ENCODE peak calls at places on chromosomes 13 and 19, in six cellular contexts. T, B, O, S, F and R are unnamed samples.

GRCh38 chr13:23651439-23651838 is 81.2 kb downstream of the TNFRSF19 start:
- DNase-seq in F (no peak), B (no peak), S (no peak), T (no peak), O (no peak), R (no peak)

GRCh38 chr13:98570929-98571372 is 6.0 kb downstream of the STK24 start:
- DNase-seq in S (no peak), T (peak; percentile 78), O (peak; percentile 85), F (no peak), B (no peak), R (no peak)

GRCh38 chr13:45162821-45163220 is 38.0 kb downstream of the KCTD4 start:
- DNase-seq in S (peak; percentile 54), T (no peak), B (no peak), O (peak; percentile 88), F (no peak), R (peak; percentile 40)

GRCh38 chr19:10762656-10763055 is 44.8 kb downstream of the DNM2 start:
- DNase-seq in B (no peak), T (no peak), F (no peak), S (no peak), O (peak; percentile 32), R (no peak)

GRCh38 chr19:51002101-51002532 is 713 bp upstream of the KLK8 start:
- DNase-seq in T (no peak), O (no peak), B (no peak), F (no peak), S (no peak), R (no peak)

GRCh38 chr19:51083783-51084182 is 1.1 kb upstream of the KLK14 start:
- DNase-seq in F (no peak), B (no peak), T (no peak), O (no peak), S (no peak), R (no peak)

GRCh38 chr19:4970558-4971423 is 1.9 kb downstream of the KDM4B start:
- DNase-seq in S (no peak), F (no peak), T (no peak), B (no peak), O (peak; percentile 35), R (no peak)

GRCh38 chr13:111549464-111549863 is 229.0 kb downstream of the TEX29 start:
- DNase-seq in S (no peak), F (no peak), O (no peak), T (no peak), B (no peak), R (no peak)

GRCh38 chr13:26390203-26390602 is 136.3 kb downstream of the CDK8 start:
- DNase-seq in T (no peak), F (no peak), B (no peak), S (no peak), O (no peak), R (no peak)

GRCh38 chr19:32865326-32865725 is 4.2 kb downstream of the SLC7A9 start:
- DNase-seq in B (no peak), T (no peak), S (no peak), F (no peak), O (no peak), R (no peak)

GRCh38 chr13:75783906-75784485 is 147.9 kb downstream of the LMO7 start:
- DNase-seq in S (no peak), B (no peak), O (no peak), F (no peak), T (no peak), R (no peak)

GRCh38 chr19:17625043-17625442 is 63.1 kb downstream of the UNC13A start:
- DNase-seq in O (no peak), B (no peak), F (no peak), T (no peak), S (no peak), R (no peak)

GRCh38 chr19:47725759-47726401 is 12.7 kb downstream of the EHD2 start:
- DNase-seq in F (no peak), T (no peak), B (no peak), O (peak; percentile 98), S (no peak), R (no peak)

GRCh38 chr19:28316464-28316863 is 896.5 kb downstream of the UQCRFS1 start:
- DNase-seq in B (no peak), T (peak; percentile 61), F (no peak), S (no peak), O (no peak), R (no peak)

GRCh38 chr13:97030705-97031452 is 36.6 kb upstream of the OXGR1 start:
- DNase-seq in S (peak; percentile 31), F (no peak), O (peak; percentile 46), T (no peak), B (no peak), R (no peak)

GRCh38 chr13:46571189-46571901 is 18.4 kb downstream of the LRCH1 start:
- DNase-seq in S (no peak), F (no peak), O (no peak), T (no peak), B (no peak), R (no peak)

GRCh38 chr13:47064381-47064780 is 167.5 kb upstream of the HTR2A start:
- DNase-seq in O (no peak), S (no peak), F (no peak), B (no peak), T (no peak), R (no peak)

DNA sequence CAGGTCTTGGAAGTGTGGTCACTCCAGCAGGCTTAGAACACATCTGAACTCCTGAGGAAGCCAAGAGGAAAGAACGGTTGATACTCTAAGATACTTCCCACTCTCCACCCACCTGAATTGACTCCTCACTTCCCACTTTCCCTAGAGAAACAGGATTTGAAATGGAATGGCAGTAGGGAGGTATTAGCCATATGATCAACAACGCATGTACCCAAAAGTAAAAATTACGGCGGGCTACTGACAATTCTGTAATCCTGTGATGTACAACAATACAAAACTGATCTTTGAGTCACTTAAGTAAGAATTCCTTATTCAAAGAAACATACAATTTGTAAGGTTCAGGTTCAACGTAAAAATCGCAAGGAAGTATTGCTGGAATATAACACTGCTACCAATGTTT is 3.2 kb downstream of the SPRY2 start:
- DNase-seq in B (no peak), O (peak; percentile 14), T (no peak), F (no peak), S (no peak), R (no peak)
- H3K4me3 ChIP-seq in B (peak overlapping the region; percentile 64), O (peak overlapping the region; percentile 90), T (no peak overlapping the region), F (peak overlapping the region; percentile 92), S (peak overlapping the region; percentile 84), R (peak overlapping the region; percentile 91)

DNA sequence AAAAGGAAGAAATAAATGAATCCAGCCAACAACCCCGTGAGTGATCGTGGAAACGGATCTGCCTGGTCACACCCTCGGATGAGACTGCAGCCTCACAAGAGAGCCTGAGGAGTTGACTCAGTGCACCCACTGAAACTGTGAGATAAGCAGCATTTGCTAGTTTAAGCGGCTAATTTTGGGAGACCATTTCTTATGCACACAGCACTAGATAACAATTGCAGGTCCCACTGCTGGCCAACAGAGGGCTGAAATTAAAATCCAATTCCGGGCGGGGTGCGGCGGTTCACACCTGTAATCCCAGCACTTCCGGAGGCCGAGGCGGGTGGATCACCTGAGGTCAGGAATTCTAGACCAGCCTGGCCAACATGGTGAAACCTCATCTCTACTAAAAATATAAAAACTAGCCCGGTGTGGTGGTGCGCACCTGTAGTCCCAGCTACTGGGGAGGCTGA is 3.6 kb downstream of the UQCR11 start:
- DNase-seq in B (no peak), F (no peak), O (no peak), S (no peak), T (no peak), R (no peak)
- TF ChIP-seq CTCF in B (no peak), F (no peak), O (no peak), S (no peak), T (no peak), R (no peak)

GRCh38 chr19:1129535-1129934 is 25.7 kb downstream of the GPX4 start:
- DNase-seq in T (no peak), B (no peak), F (no peak), S (no peak), O (no peak), R (no peak)
- H3K4me3 ChIP-seq in T (no peak overlapping the region), B (no peak overlapping the region), F (no peak overlapping the region), S (no peak overlapping the region), O (no peak overlapping the region), R (peak overlapping the region; percentile 1)

DNA sequence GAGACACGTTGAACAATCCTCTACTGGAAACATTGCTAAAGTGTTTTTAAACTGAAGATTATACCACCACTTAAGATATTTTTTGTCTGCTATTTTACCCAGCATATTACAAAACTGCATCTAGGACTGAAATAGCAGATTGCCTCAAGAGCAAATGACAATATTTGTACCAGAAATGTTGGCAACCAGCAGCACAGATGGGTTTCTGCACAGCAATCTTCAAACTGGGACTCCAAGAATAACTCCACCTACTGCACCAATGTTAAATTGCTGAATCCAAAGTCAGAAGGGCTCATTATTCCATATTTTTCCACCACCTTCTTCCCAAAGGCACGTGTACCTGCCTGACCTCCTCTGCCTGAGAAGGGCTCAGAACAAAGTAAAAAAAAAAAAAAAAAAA is 79.6 kb downstream of the FOXO1 start:
- DNase-seq in T (no peak), F (no peak), B (no peak), O (no peak), S (no peak), R (no peak)
- TF ChIP-seq CTCF in T (no peak), F (no peak), B (no peak), O (no peak), S (no peak), R (no peak)

DNA sequence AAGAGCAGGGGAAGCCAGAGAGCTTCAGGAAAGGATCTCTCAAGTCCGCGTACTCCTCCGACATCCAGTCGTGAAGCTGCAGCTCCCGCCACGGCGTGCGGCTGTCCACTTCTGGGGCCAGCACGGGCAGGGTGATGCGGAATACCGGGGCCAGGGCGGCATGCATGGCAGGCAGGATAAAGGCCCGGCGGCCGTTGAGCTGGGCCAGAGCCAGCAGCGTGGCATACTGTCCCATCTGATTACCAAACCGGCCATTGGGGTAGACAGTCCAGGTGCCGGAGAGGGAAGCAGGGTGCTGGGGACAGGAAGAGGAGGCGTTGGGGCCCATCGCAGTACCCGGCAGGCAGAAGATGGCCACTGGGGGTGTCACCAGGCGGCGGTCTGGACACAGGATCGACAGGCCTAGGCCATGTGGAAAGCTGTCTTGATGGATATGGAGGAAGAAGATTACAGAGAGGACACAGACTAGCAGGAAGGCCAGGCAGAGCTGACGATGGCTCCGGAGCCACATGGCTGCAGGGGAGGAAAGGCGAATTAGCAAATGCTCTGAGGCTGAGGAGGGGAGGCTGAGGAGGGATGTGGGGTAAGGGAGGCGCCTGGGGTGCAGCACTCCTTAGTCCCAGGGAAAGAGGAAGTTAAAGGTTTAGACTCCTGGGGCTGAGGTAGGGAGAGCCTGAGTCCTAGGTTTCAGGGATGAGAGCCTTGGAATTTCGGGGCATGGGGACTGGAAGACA is 1.5 kb downstream of the FUT1 start:
- DNase-seq in F (no peak), O (no peak), S (no peak), B (no peak), T (no peak), R (no peak)
- H3K4me3 ChIP-seq in F (no peak overlapping the region), O (peak overlapping the region; percentile 77), S (no peak overlapping the region), B (no peak overlapping the region), T (no peak overlapping the region), R (no peak overlapping the region)

GRCh38 chr13:41587490-41587889 is 130.1 kb downstream of the RGCC start:
- DNase-seq in O (no peak), F (no peak), T (no peak), S (no peak), B (no peak), R (no peak)
- TF ChIP-seq CTCF in O (no peak), F (no peak), T (no peak), S (no peak), B (no peak), R (no peak)

GRCh38 chr13:88189724-88190123 is 518.6 kb downstream of the SLITRK5 start:
- DNase-seq in O (no peak), B (no peak), S (no peak), T (no peak), F (no peak), R (no peak)
- H3K4me3 ChIP-seq in O (no peak overlapping the region), B (no peak overlapping the region), S (no peak overlapping the region), T (no peak overlapping the region), F (no peak overlapping the region), R (no peak overlapping the region)

GRCh38 chr13:27622102-27622820 is 569 bp downstream of the POLR1D start:
- DNase-seq in F (no peak), T (peak; percentile 86), B (no peak), S (no peak), O (no peak), R (no peak)
- TF ChIP-seq CTCF in F (no peak), T (no peak), B (no peak), S (no peak), O (no peak), R (peak; percentile 10)